ENCODE peak calls at places on chromosomes 5 and 9, in seven cellular contexts. One of them, this sample, is unnamed.

GRCh38 chr9:107491081-107492053 is 1.8 kb upstream of the KLF4 start:
- DNase-seq in SK-N-SH: no peak
- DNase-seq in GM12892: no peak
- DNase-seq in K562: no peak
- DNase-seq in HepG2: no peak
- DNase-seq in GM12878: no peak
- DNase-seq in H1: no peak
- DNase-seq in this sample: no peak

GRCh38 chr5:37717613-37718431 is 122.0 kb downstream of the GDNF start:
- DNase-seq in SK-N-SH: peak; percentile 26
- DNase-seq in GM12892: no peak
- DNase-seq in K562: no peak
- DNase-seq in HepG2: peak; percentile 95
- DNase-seq in GM12878: no peak
- DNase-seq in H1: no peak
- DNase-seq in this sample: no peak

GRCh38 chr9:134914501-134914834 is 3.2 kb downstream of the FCN1 start:
- DNase-seq in SK-N-SH: no peak
- DNase-seq in GM12892: no peak
- DNase-seq in K562: no peak
- DNase-seq in HepG2: no peak
- DNase-seq in GM12878: no peak
- DNase-seq in H1: no peak
- DNase-seq in this sample: no peak

GRCh38 chr5:144427871-144428270 is 257.2 kb downstream of the KCTD16 start:
- DNase-seq in SK-N-SH: no peak
- DNase-seq in GM12892: no peak
- DNase-seq in K562: no peak
- DNase-seq in HepG2: no peak
- DNase-seq in GM12878: no peak
- DNase-seq in H1: no peak
- DNase-seq in this sample: no peak

GRCh38 chr5:62083661-62084060 is 222.3 kb upstream of the KIF2A start:
- DNase-seq in SK-N-SH: no peak
- DNase-seq in GM12892: no peak
- DNase-seq in K562: no peak
- DNase-seq in HepG2: no peak
- DNase-seq in GM12878: no peak
- DNase-seq in H1: no peak
- DNase-seq in this sample: no peak

GRCh38 chr5:91332267-91333044 is 50.7 kb downstream of the ARRDC3 start:
- DNase-seq in SK-N-SH: no peak
- DNase-seq in GM12892: no peak
- DNase-seq in K562: peak; percentile 38
- DNase-seq in HepG2: peak; percentile 78
- DNase-seq in GM12878: no peak
- DNase-seq in H1: no peak
- DNase-seq in this sample: no peak

GRCh38 chr9:111994831-111995458 is 98.3 kb downstream of the UGCG start:
- DNase-seq in SK-N-SH: no peak
- DNase-seq in GM12892: no peak
- DNase-seq in K562: no peak
- DNase-seq in HepG2: no peak
- DNase-seq in GM12878: peak; percentile 81
- DNase-seq in H1: no peak
- DNase-seq in this sample: no peak

GRCh38 chr5:167582263-167582662 is 709.2 kb upstream of the WWC1 start:
- DNase-seq in SK-N-SH: peak; percentile 25
- DNase-seq in GM12892: no peak
- DNase-seq in K562: no peak
- DNase-seq in HepG2: no peak
- DNase-seq in GM12878: no peak
- DNase-seq in H1: no peak
- DNase-seq in this sample: no peak

GRCh38 chr9:38700695-38701094 is 19.2 kb downstream of the FAM240B start:
- DNase-seq in SK-N-SH: no peak
- DNase-seq in GM12892: no peak
- DNase-seq in K562: no peak
- DNase-seq in HepG2: no peak
- DNase-seq in GM12878: no peak
- DNase-seq in H1: no peak
- DNase-seq in this sample: no peak

GRCh38 chr9:133142657-133143592 is 20.8 kb downstream of the GBGT1 start:
- DNase-seq in SK-N-SH: no peak
- DNase-seq in GM12892: peak; percentile 81
- DNase-seq in K562: no peak
- DNase-seq in HepG2: no peak
- DNase-seq in GM12878: no peak
- DNase-seq in H1: no peak
- DNase-seq in this sample: peak; percentile 63

GRCh38 chr5:154811653-154812465 is 38.5 kb downstream of the FAXDC2 start:
- DNase-seq in SK-N-SH: peak; percentile 81
- DNase-seq in GM12892: peak; percentile 42
- DNase-seq in K562: peak; percentile 58
- DNase-seq in HepG2: peak; percentile 44
- DNase-seq in GM12878: peak; percentile 9
- DNase-seq in H1: peak; percentile 17
- DNase-seq in this sample: peak; percentile 45

GRCh38 chr9:21579209-21579608 is 97.1 kb upstream of the IFNE start:
- DNase-seq in SK-N-SH: no peak
- DNase-seq in GM12892: no peak
- DNase-seq in K562: no peak
- DNase-seq in HepG2: no peak
- DNase-seq in GM12878: no peak
- DNase-seq in H1: no peak
- DNase-seq in this sample: no peak

GRCh38 chr5:150103678-150104549 is 17.6 kb upstream of the CSF1R start:
- DNase-seq in SK-N-SH: no peak
- DNase-seq in GM12892: no peak
- DNase-seq in K562: no peak
- DNase-seq in HepG2: no peak
- DNase-seq in GM12878: no peak
- DNase-seq in H1: no peak
- DNase-seq in this sample: no peak

GRCh38 chr5:90131734-90132133 is 277.8 kb downstream of the CETN3 start:
- DNase-seq in SK-N-SH: no peak
- DNase-seq in GM12892: peak; percentile 15
- DNase-seq in K562: no peak
- DNase-seq in HepG2: no peak
- DNase-seq in GM12878: peak; percentile 39
- DNase-seq in H1: no peak
- DNase-seq in this sample: peak; percentile 26

GRCh38 chr9:86500667-86501435 is 146.6 kb upstream of the TUT7 start:
- DNase-seq in SK-N-SH: no peak
- DNase-seq in GM12892: no peak
- DNase-seq in K562: no peak
- DNase-seq in HepG2: no peak
- DNase-seq in GM12878: no peak
- DNase-seq in H1: no peak
- DNase-seq in this sample: no peak

GRCh38 chr9:84139296-84140100 is 158.9 kb downstream of the RMI1 start:
- DNase-seq in SK-N-SH: no peak
- DNase-seq in GM12892: no peak
- DNase-seq in K562: no peak
- DNase-seq in HepG2: no peak
- DNase-seq in GM12878: peak; percentile 30
- DNase-seq in H1: no peak
- DNase-seq in this sample: no peak

GRCh38 chr9:130990362-130991226 is 18.4 kb upstream of the LAMC3 start:
- DNase-seq in SK-N-SH: no peak
- DNase-seq in GM12892: no peak
- DNase-seq in K562: peak; percentile 67
- DNase-seq in HepG2: no peak
- DNase-seq in GM12878: no peak
- DNase-seq in H1: no peak
- DNase-seq in this sample: no peak

GRCh38 chr5:93717162-93717561 is 24.2 kb downstream of the POU5F2 start:
- DNase-seq in SK-N-SH: no peak
- DNase-seq in GM12892: no peak
- DNase-seq in K562: no peak
- DNase-seq in HepG2: peak; percentile 45
- DNase-seq in GM12878: no peak
- DNase-seq in H1: no peak
- DNase-seq in this sample: no peak

GRCh38 chr5:107380654-107381053 is 290.1 kb downstream of the EFNA5 start:
- DNase-seq in SK-N-SH: no peak
- DNase-seq in GM12892: no peak
- DNase-seq in K562: no peak
- DNase-seq in HepG2: no peak
- DNase-seq in GM12878: no peak
- DNase-seq in H1: no peak
- DNase-seq in this sample: no peak

GRCh38 chr5:107381189-107381856 is 289.4 kb downstream of the EFNA5 start:
- DNase-seq in SK-N-SH: no peak
- DNase-seq in GM12892: no peak
- DNase-seq in K562: no peak
- DNase-seq in HepG2: peak; percentile 45
- DNase-seq in GM12878: no peak
- DNase-seq in H1: no peak
- DNase-seq in this sample: no peak

GRCh38 chr5:107384256-107384655 is 286.5 kb downstream of the EFNA5 start:
- DNase-seq in SK-N-SH: no peak
- DNase-seq in GM12892: no peak
- DNase-seq in K562: no peak
- DNase-seq in HepG2: no peak
- DNase-seq in GM12878: no peak
- DNase-seq in H1: no peak
- DNase-seq in this sample: no peak

GRCh38 chr5:107385701-107386100 is 285.0 kb downstream of the EFNA5 start:
- DNase-seq in SK-N-SH: no peak
- DNase-seq in GM12892: no peak
- DNase-seq in K562: no peak
- DNase-seq in HepG2: no peak
- DNase-seq in GM12878: no peak
- DNase-seq in H1: no peak
- DNase-seq in this sample: no peak

GRCh38 chr5:107383414-107383813 is 287.3 kb downstream of the EFNA5 start:
- DNase-seq in SK-N-SH: no peak
- DNase-seq in GM12892: no peak
- DNase-seq in K562: no peak
- DNase-seq in HepG2: no peak
- DNase-seq in GM12878: no peak
- DNase-seq in H1: no peak
- DNase-seq in this sample: no peak
- TF ChIP-seq POLR2AphosphoS5 in SK-N-SH: no peak
- TF ChIP-seq POLR2AphosphoS5 in GM12892: no peak
- TF ChIP-seq POLR2AphosphoS5 in K562: no peak
- TF ChIP-seq POLR2AphosphoS5 in HepG2: no peak
- TF ChIP-seq POLR2AphosphoS5 in GM12878: no peak
- TF ChIP-seq POLR2AphosphoS5 in H1: no peak
- TF ChIP-seq POLR2AphosphoS5 in this sample: no peak

GRCh38 chr5:68193481-68194036 is 22.0 kb upstream of the PIK3R1 start:
- DNase-seq in SK-N-SH: no peak
- DNase-seq in GM12892: no peak
- DNase-seq in K562: no peak
- DNase-seq in HepG2: no peak
- DNase-seq in GM12878: no peak
- DNase-seq in H1: no peak
- DNase-seq in this sample: no peak
- TF ChIP-seq TAF1 in SK-N-SH: no peak
- TF ChIP-seq TAF1 in GM12892: no peak
- TF ChIP-seq TAF1 in K562: no peak
- TF ChIP-seq TAF1 in HepG2: no peak
- TF ChIP-seq TAF1 in GM12878: no peak
- TF ChIP-seq TAF1 in H1: no peak
- TF ChIP-seq TAF1 in this sample: no peak

DNA sequence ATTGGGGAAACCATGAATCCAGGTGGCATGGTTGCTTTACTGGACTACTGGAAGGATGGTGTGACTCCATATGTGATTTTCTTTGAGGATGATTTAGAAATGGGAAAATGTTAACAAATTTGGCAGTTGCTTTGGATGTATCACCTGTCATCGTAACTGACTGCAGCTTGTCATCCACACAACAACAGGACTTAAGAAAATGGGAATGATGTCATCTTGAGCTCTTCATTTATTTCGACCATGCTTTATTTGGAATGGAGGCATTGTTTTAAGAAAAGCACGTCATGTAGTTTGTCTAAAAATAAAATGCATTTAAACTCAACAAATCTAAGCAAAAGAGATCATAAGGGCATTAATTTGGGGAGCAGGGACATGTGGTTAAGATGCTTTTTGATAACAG is 265.0 kb downstream of the GOLPH3 start:
- DNase-seq in SK-N-SH: no peak
- DNase-seq in GM12892: no peak
- DNase-seq in K562: no peak
- DNase-seq in HepG2: no peak
- DNase-seq in GM12878: no peak
- DNase-seq in H1: no peak
- DNase-seq in this sample: no peak
- TF ChIP-seq POLR2AphosphoS5 in SK-N-SH: no peak
- TF ChIP-seq POLR2AphosphoS5 in GM12892: no peak
- TF ChIP-seq POLR2AphosphoS5 in K562: no peak
- TF ChIP-seq POLR2AphosphoS5 in HepG2: no peak
- TF ChIP-seq POLR2AphosphoS5 in GM12878: no peak
- TF ChIP-seq POLR2AphosphoS5 in H1: no peak
- TF ChIP-seq POLR2AphosphoS5 in this sample: no peak

DNA sequence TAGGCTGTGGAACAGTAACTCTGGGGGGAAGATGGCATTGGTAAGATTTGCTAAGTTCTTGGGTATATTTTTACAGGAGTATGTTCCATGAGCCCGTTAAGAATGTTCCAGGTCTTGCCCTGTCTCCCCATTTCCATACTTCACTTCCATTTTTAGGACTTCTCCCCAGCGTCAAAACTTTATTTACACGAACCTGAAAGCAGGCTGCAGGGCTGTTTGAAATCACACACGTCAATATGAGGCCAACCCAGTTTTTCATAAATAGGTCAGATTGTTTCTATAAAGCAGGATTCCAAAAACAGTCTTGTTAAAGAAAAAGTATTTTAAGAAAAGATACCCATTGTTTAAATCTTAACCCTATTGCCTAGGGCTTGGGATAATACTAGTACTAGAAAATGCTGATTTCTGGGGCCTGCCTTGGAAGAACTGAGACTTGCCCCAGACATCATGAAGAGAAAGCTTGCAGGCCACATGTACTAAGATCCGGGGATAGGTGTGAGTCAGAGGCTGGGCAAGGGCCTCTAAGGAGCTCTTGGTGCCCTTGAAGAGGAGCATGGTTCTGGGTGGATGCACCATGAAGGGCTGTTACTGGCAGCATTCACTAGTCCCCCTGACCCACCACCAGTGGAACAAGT is 24.2 kb downstream of the TRIO start:
- DNase-seq in SK-N-SH: no peak
- DNase-seq in GM12892: no peak
- DNase-seq in K562: no peak
- DNase-seq in HepG2: no peak
- DNase-seq in GM12878: no peak
- DNase-seq in H1: no peak
- DNase-seq in this sample: no peak
- TF ChIP-seq TAF1 in SK-N-SH: no peak
- TF ChIP-seq TAF1 in GM12892: no peak
- TF ChIP-seq TAF1 in K562: no peak
- TF ChIP-seq TAF1 in HepG2: no peak
- TF ChIP-seq TAF1 in GM12878: no peak
- TF ChIP-seq TAF1 in H1: no peak
- TF ChIP-seq TAF1 in this sample: no peak

GRCh38 chr9:33350310-33350709 is 52.1 kb downstream of the AQP7 start:
- DNase-seq in SK-N-SH: no peak
- DNase-seq in GM12892: no peak
- DNase-seq in K562: no peak
- DNase-seq in HepG2: no peak
- DNase-seq in GM12878: no peak
- DNase-seq in H1: no peak
- DNase-seq in this sample: no peak
- TF ChIP-seq POLR2AphosphoS5 in SK-N-SH: no peak
- TF ChIP-seq POLR2AphosphoS5 in GM12892: no peak
- TF ChIP-seq POLR2AphosphoS5 in K562: no peak
- TF ChIP-seq POLR2AphosphoS5 in HepG2: no peak
- TF ChIP-seq POLR2AphosphoS5 in GM12878: no peak
- TF ChIP-seq POLR2AphosphoS5 in H1: no peak
- TF ChIP-seq POLR2AphosphoS5 in this sample: no peak

This sample was measured in GM12891.